ENCODE peak calls at places on chromosome 16, in six cellular contexts. A is mucosa of descending colon, V is cardiac fibroblast, X is PC-9, C is aorta, L is psoas muscle. R is an unnamed sample.

GRCh38 chr16:69340095-69340644 is 598 bp downstream of the NIP7 start:
- DNase-seq in A (no peak), V (no peak), X (no peak), C (no peak), L (no peak), R (peak)

GRCh38 chr16:12462690-12463646 is 340.7 kb downstream of the CPPED1 start:
- DNase-seq in A (no peak), V (peak), X (no peak), C (no peak), L (no peak), R (peak)

GRCh38 chr16:48904333-48904732 is 294.4 kb upstream of the N4BP1 start:
- DNase-seq in A (no peak), V (no peak), X (no peak), C (no peak), L (no peak), R (no peak)

GRCh38 chr16:918741-919657 is 51.8 kb downstream of the LMF1 start:
- DNase-seq in A (peak), V (no peak), X (no peak), C (peak), L (no peak), R (no peak)

GRCh38 chr16:10770907-10771306 is 27.3 kb downstream of the NUBP1 start:
- DNase-seq in A (no peak), V (peak), X (no peak), C (no peak), L (no peak), R (no peak)

GRCh38 chr16:49484454-49484853 is 110.8 kb downstream of the C16orf78 start:
- DNase-seq in A (peak), V (peak), X (no peak), C (peak), L (peak), R (no peak)

GRCh38 chr16:48158296-48158695 is 2.5 kb upstream of the ABCC12 start:
- DNase-seq in A (no peak), V (peak), X (peak), C (no peak), L (no peak), R (peak)

GRCh38 chr16:14199624-14200023 is 128.5 kb downstream of the MRTFB start:
- DNase-seq in A (no peak), V (peak), X (no peak), C (no peak), L (no peak), R (peak)

GRCh38 chr16:64910351-64910750 is 211.5 kb downstream of the CDH11 start:
- DNase-seq in A (no peak), V (peak), X (no peak), C (peak), L (peak), R (peak)

GRCh38 chr16:1308036-1308976 is 1.1 kb upstream of the UBE2I start:
- DNase-seq in A (no peak), V (peak), X (no peak), C (no peak), L (no peak), R (peak)

GRCh38 chr16:1688807-1689560 is 10.9 kb downstream of the JPT2 start:
- DNase-seq in A (no peak), V (peak), X (peak), C (peak), L (no peak), R (no peak)

GRCh38 chr16:88662843-88663606 is at the start of gene MVD:
- DNase-seq in A (peak), V (peak), X (peak), C (peak), L (peak), R (peak)

GRCh38 chr16:52578007-52578828 is 31.3 kb upstream of the TOX3 start:
- DNase-seq in A (no peak), V (no peak), X (no peak), C (no peak), L (no peak), R (no peak)

GRCh38 chr16:17382949-17383348 is 87.8 kb downstream of the XYLT1 start:
- DNase-seq in A (no peak), V (no peak), X (no peak), C (no peak), L (no peak), R (no peak)

GRCh38 chr16:11994187-11995119 is 17.9 kb downstream of the SNX29 start:
- DNase-seq in A (no peak), V (peak), X (no peak), C (peak), L (peak), R (no peak)

GRCh38 chr16:10040136-10041080 is 141.8 kb downstream of the GRIN2A start:
- DNase-seq in A (no peak), V (no peak), X (no peak), C (no peak), L (no peak), R (no peak)

GRCh38 chr16:55645986-55646385 is 9.8 kb upstream of the SLC6A2 start:
- DNase-seq in A (no peak), V (no peak), X (no peak), C (no peak), L (no peak), R (no peak)

GRCh38 chr16:17304814-17305169 is 166.0 kb downstream of the XYLT1 start:
- DNase-seq in A (no peak), V (no peak), X (no peak), C (no peak), L (no peak), R (peak)

GRCh38 chr16:1705688-1706385 is at the start of gene MAPK8IP3:
- DNase-seq in A (peak), V (peak), X (peak), C (peak), L (peak), R (peak)

GRCh38 chr16:66928702-66929388 is 3.5 kb upstream of the RRAD start:
- DNase-seq in A (no peak), V (peak), X (peak), C (no peak), L (peak), R (peak)

GRCh38 chr16:48000622-48001021 is 155.2 kb downstream of the ABCC12 start:
- DNase-seq in A (no peak), V (no peak), X (no peak), C (no peak), L (no peak), R (no peak)

GRCh38 chr16:80954985-80955384 is 51.7 kb downstream of the CMC2 start:
- DNase-seq in A (no peak), V (no peak), X (no peak), C (no peak), L (no peak), R (no peak)

GRCh38 chr16:85557083-85557975 is 55.8 kb upstream of the GSE1 start:
- DNase-seq in A (peak), V (no peak), X (peak), C (no peak), L (no peak), R (no peak)

GRCh38 chr16:546909-547770 is 13.1 kb upstream of the PRR35 start:
- DNase-seq in A (peak), V (peak), X (no peak), C (peak), L (peak), R (peak)

GRCh38 chr16:55834044-55834443 is 1.1 kb upstream of the CES1 start:
- DNase-seq in A (no peak), V (no peak), X (no peak), C (no peak), L (no peak), R (no peak)

GRCh38 chr16:50625374-50625773 is 55.7 kb downstream of the SNX20 start:
- DNase-seq in A (no peak), V (no peak), X (no peak), C (no peak), L (no peak), R (no peak)

DNA sequence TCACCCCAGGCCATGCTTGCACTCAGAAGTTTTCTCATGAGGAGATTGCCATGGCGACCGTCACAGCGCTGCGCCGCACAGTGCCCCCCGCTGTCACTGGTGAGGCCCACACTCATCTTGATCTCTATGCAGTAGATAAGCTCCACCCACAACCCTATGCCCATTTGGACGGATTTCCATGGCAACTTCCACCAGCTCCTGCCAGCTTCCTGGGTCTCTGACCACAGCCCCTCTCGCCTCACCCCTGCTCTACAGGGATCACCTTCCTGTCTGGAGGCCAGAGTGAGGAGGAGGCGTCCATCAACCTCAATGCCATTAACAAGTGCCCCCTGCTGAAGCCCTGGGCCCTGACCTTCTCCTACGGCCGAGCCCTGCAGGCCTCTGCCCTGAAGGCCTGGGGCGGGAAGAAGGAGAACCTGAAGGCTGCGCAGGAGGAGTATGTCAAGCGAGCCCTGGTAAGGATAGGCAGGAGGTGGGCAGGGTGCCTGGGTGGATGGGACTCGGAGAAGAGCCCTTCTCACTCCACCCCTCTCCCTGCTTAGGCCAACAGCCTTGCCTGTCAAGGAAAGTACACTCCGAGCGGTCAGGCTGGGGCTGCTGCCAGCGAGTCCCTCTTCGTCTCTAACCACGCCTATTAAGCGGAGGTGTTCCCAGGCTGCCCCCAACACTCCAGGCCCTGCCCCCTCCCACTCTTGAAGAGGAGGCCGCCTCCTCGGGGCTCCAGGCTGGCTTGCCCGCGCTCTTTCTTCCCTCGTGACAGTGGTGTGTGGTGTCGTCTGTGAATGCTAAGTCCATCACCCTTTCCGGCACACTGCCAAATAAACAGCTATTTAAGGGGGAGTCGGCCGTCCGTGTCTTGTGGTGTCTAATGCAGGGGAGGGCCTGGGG is 4.3 kb downstream of the ALDOA start:
- DNase-seq in A (no peak), V (peak), X (no peak), C (no peak), L (no peak), R (no peak)
- H3K4me3 ChIP-seq in A (no peak), V (peak), X (no peak), C (no peak), L (peak), R (peak)

GRCh38 chr16:84293406-84293805 is 1.3 kb upstream of the WFDC1 start:
- DNase-seq in A (no peak), V (no peak), X (no peak), C (no peak), L (no peak), R (no peak)
- H3K4me3 ChIP-seq in A (no peak), V (no peak), X (no peak), C (no peak), L (no peak), R (no peak)

DNA sequence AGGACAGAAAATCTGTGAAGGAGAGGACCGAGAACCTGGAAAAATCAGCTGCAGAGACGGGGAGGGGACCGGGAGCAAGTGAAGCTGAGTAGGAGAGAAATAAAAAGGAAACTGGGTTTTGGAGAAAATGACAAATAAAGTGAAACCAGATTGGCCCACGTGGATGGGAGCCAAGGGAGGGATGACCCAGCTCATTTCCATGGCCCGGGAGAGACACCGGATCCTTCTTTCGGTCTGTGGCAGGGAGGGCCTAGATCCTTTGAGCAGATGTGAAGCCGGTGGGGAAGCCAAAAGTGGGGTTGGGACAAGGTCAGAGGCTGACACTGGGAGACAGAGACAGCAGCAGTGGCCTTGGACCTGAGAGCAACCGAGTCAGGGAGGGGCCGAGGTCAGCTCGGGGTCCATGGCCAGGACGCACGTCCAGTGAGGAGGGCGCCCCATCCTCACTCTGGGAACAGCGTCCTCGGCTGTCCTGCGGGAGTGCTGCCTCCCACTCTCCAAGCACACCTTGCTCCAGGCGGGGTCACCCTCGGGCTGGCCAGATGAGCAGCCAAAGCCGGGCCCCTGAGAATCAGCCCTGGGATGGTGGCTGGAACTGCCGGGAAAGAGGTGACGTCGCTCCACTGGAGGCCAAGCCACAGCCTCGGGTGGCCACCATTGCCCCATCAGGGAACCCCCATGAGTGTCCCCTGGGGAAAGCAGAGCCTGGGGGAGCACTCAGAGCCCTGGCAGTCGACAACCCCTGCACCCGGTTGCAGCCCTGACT is 50.8 kb upstream of the CDR2 start:
- DNase-seq in A (no peak), V (peak), X (no peak), C (peak), L (peak), R (peak)
- H3K4me3 ChIP-seq in A (no peak), V (no peak), X (no peak), C (no peak), L (peak), R (peak)

DNA sequence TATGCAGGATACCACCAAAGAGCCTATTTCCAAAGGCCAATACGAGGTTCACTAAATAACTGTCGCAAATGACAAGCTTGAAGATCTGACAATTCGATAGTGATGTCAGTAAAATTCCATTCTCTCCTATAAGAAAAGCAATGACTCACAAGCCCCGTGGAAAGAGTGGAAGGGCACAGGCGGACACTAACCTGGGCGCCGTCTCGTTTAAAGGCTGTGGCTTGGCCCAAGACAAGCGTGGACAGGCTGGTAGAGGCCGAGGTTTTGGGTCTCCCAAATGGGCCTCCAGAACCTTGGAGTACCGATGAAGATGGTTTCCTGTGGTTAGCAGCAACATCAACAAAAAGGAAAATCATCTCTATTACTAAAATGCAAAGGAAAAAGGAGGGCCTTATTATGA is 16.5 kb upstream of the SLC38A8 start:
- DNase-seq in A (no peak), V (peak), X (no peak), C (no peak), L (no peak), R (no peak)
- H3K4me3 ChIP-seq in A (no peak), V (no peak), X (no peak), C (no peak), L (no peak), R (no peak)

GRCh38 chr16:73066321-73066926 is 18.5 kb upstream of the ZFHX3 start:
- DNase-seq in A (no peak), V (no peak), X (no peak), C (peak), L (no peak), R (no peak)

GRCh38 chr16:73064227-73064995 is 16.5 kb upstream of the ZFHX3 start:
- DNase-seq in A (no peak), V (peak), X (no peak), C (peak), L (no peak), R (peak)

GRCh38 chr16:73065617-73066313 is 17.8 kb upstream of the ZFHX3 start:
- DNase-seq in A (peak), V (peak), X (no peak), C (peak), L (peak), R (no peak)

GRCh38 chr16:73063854-73064226 is 15.9 kb upstream of the ZFHX3 start:
- DNase-seq in A (no peak), V (no peak), X (no peak), C (peak), L (no peak), R (no peak)

DNA sequence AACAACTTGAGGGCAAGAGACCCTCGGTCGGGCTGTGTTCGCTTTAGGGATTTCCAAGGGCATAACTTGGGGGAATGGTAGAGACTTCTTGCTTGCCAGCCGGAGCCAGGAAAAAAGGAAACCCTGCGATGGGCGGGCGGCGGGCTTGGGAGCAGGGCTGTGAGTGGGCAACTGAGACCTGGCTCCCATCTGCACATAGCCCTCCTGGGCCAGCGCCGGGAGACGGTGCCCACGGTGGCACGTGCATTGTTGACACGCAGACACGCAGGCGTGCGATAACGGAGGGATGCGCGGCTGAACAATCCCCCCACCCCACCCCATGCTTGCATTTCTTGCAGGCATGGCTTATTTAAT is 17.0 kb upstream of the ZFHX3 start:
- DNase-seq in A (no peak), V (no peak), X (no peak), C (peak), L (no peak), R (no peak)
- H3K4me3 ChIP-seq in A (no peak), V (peak), X (no peak), C (peak), L (peak), R (peak)

DNA sequence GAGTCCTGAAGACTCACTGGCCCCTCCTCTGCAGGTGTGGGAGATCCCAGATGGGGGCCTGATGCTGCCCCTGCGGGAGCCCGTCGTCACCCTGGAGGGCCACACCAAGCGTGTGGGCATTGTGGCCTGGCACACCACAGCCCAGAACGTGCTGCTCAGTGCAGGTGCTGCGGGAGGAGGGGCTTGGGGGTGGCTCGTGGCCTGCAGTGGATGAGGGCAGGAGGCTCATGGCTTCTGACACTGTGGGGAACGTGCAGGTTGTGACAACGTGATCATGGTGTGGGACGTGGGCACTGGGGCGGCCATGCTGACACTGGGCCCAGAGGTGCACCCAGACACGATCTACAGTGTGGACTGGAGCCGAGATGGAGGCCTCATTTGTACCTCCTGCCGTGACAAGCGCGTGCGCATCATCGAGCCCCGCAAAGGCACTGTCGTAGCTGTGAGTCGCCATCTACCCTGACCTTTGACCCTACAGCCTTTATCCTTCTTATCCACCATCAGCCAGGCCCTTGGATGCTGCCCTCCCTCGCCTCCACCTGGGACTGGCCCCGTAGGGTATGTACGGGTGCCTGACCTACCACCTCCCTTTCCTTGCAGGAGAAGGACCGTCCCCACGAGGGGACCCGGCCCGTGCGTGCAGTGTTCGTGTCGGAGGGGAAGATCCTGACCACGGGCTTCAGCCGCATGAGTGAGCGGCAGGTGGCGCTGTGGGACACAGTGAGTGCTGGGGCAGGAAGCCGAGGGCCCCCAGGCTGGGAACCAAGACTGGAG is 3.6 kb downstream of the CORO1A start:
- DNase-seq in A (peak), V (peak), X (peak), C (peak), L (peak), R (peak)
- H3K4me3 ChIP-seq in A (no peak), V (no peak), X (no peak), C (no peak), L (peak), R (no peak)

DNA sequence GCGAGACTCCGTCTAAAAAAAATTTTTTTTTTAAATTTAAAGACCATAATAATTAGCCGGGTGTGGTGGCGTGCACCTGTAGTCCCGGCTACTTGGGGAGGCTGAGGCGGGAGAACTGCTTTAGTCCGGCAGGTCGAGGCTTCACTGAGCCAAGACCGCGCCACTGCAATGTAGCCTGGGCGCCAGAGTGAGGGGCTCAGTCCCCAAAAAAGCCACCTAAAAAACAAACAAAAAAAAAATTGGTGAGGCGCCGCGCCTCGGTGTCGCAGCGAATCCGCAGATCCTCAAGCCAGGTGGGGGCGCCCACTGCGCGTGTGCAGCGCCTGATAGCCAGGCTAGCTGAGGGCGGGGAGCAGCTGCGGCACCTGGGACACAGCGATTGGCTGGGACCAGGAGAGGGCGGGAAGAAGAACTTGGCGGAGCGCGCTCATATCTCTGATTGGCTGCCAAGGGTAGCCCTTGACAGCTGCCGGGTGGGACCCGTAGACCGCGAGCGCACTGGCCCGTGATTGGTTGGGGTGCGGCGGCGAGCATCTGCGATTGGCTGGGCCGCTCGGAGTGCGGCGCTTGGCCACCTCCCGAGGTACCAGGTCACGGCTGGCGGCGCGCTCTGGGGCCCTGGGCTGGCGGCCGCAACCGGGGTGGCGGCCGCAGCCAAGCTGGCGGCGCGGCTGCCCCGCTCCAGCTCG is 9.0 kb upstream of the CLDN9 start:
- DNase-seq in A (peak), V (peak), X (peak), C (peak), L (peak), R (peak)
- H3K4me3 ChIP-seq in A (no peak), V (no peak), X (no peak), C (peak), L (peak), R (no peak)

GRCh38 chr16:70611785-70612303 is 34.5 kb upstream of the IL34 start:
- DNase-seq in A (no peak), V (no peak), X (no peak), C (no peak), L (no peak), R (no peak)
- H3K4me3 ChIP-seq in A (no peak), V (no peak), X (no peak), C (no peak), L (no peak), R (no peak)

GRCh38 chr16:28891964-28892890 is 13.9 kb downstream of the ATP2A1 start:
- DNase-seq in A (no peak), V (no peak), X (no peak), C (no peak), L (no peak), R (no peak)
- H3K4me3 ChIP-seq in A (no peak), V (no peak), X (no peak), C (no peak), L (no peak), R (no peak)